ENCODE peak calls at places on chromosomes 1 and 21, in eight cellular contexts. U is kidney tubule cell; K is left ventricle myocardium superior; W is HTR-8/SVneo; C is activated naive CD4-positive, alpha-beta T cell; L is T47D; G is NCI-H1436; J is NCI-H1105. N is an unnamed sample.

GRCh38 chr1:213684454-213684853 is 303.3 kb upstream of the PROX1 start:
- DNase-seq in J (no peak), C (no peak), G (no peak), W (no peak), L (no peak), U (no peak), K (no peak), N (no peak)

GRCh38 chr1:165949335-165950130 is 122.1 kb downstream of the UCK2 start:
- DNase-seq in C (no peak), J (peak), U (peak), L (peak), W (no peak), G (no peak), K (no peak), N (no peak)

GRCh38 chr1:19682257-19682656 is 17.6 kb downstream of the HTR6 start:
- DNase-seq in K (no peak), C (no peak), G (no peak), L (no peak), J (no peak), W (no peak), U (peak), N (no peak)

GRCh38 chr1:160169553-160170399 is 18.4 kb downstream of the ATP1A4 start:
- DNase-seq in C (no peak), G (no peak), K (no peak), W (no peak), U (no peak), J (no peak), L (no peak), N (no peak)

GRCh38 chr1:222815367-222815765 is 527 bp downstream of the DISP1 start:
- DNase-seq in W (no peak), J (no peak), C (no peak), G (peak), K (no peak), L (peak), U (peak), N (no peak)

GRCh38 chr1:85894651-85895050 is 186.4 kb upstream of the ZNHIT6 start:
- DNase-seq in L (no peak), U (peak), J (peak), K (peak), W (peak), G (peak), C (no peak), N (peak)

GRCh38 chr1:211783897-211784296 is 46.7 kb downstream of the LPGAT1 start:
- DNase-seq in K (no peak), U (peak), L (no peak), J (no peak), C (no peak), W (no peak), G (no peak), N (no peak)

GRCh38 chr1:113677250-113678158 is 81.8 kb downstream of the PHTF1 start:
- DNase-seq in G (peak), K (no peak), L (peak), J (peak), W (peak), U (peak), C (no peak), N (peak)

GRCh38 chr1:196078691-196079090 is 529.5 kb downstream of the KCNT2 start:
- DNase-seq in W (no peak), L (no peak), J (no peak), K (no peak), C (no peak), U (peak), G (no peak), N (no peak)

GRCh38 chr1:217272385-217272784 is 358.5 kb downstream of the GPATCH2 start:
- DNase-seq in C (no peak), J (no peak), L (no peak), W (no peak), G (no peak), K (no peak), U (peak), N (no peak)

GRCh38 chr1:1333551-1334241 is 2.6 kb downstream of the TAS1R3 start:
- DNase-seq in K (no peak), G (no peak), C (no peak), U (no peak), J (no peak), L (no peak), W (no peak), N (no peak)

GRCh38 chr21:14949603-14950002 is 115.2 kb downstream of the NRIP1 start:
- DNase-seq in G (no peak), K (no peak), W (no peak), C (no peak), L (no peak), J (no peak), U (no peak), N (no peak)

GRCh38 chr1:14888374-14888773 is 265.2 kb upstream of the TMEM51 start:
- DNase-seq in U (no peak), C (no peak), L (no peak), J (no peak), W (no peak), G (no peak), K (no peak), N (no peak)

GRCh38 chr1:43843684-43844083 is 89.9 kb upstream of the ARTN start:
- DNase-seq in L (no peak), J (no peak), K (no peak), W (no peak), G (no peak), C (no peak), U (no peak), N (peak)

GRCh38 chr1:220908757-220909156 is 29.5 kb downstream of the HLX start:
- DNase-seq in U (peak), G (peak), J (no peak), C (no peak), L (no peak), W (peak), K (no peak), N (no peak)

GRCh38 chr1:19481826-19482398 is 3.4 kb downstream of the CAPZB start:
- DNase-seq in G (no peak), J (no peak), C (no peak), U (no peak), L (no peak), W (no peak), K (no peak), N (no peak)

GRCh38 chr1:212152308-212152693 is 116.8 kb downstream of the DTL start:
- DNase-seq in C (no peak), K (no peak), U (no peak), J (no peak), W (no peak), L (no peak), G (no peak), N (no peak)

GRCh38 chr1:28756846-28757245 is 20.1 kb downstream of the YTHDF2 start:
- DNase-seq in W (no peak), K (no peak), G (no peak), U (no peak), L (no peak), C (no peak), J (no peak), N (no peak)

GRCh38 chr1:156523801-156524480 is 23.4 kb upstream of the MEF2D start:
- DNase-seq in J (no peak), C (no peak), U (no peak), L (no peak), W (no peak), K (no peak), G (no peak), N (no peak)

GRCh38 chr1:209257021-209257420 is 326.5 kb upstream of the CAMK1G start:
- DNase-seq in G (no peak), W (no peak), J (no peak), L (no peak), U (no peak), K (no peak), C (no peak), N (no peak)

GRCh38 chr1:185108324-185108723 is 48.4 kb downstream of the TRMT1L start:
- DNase-seq in W (no peak), K (no peak), U (no peak), G (no peak), J (no peak), L (no peak), C (no peak), N (no peak)

GRCh38 chr21:34625194-34625593 is 10.3 kb upstream of the RCAN1 start:
- DNase-seq in U (no peak), K (peak), W (no peak), C (no peak), G (no peak), L (no peak), J (no peak), N (peak)

GRCh38 chr1:117015701-117016100 is 14.1 kb downstream of the CD101 start:
- DNase-seq in G (no peak), C (no peak), W (no peak), K (no peak), U (no peak), J (no peak), L (no peak), N (no peak)

GRCh38 chr1:226649780-226650179 is 89.3 kb downstream of the ITPKB start:
- DNase-seq in C (no peak), G (no peak), J (no peak), U (no peak), L (no peak), W (no peak), K (peak), N (no peak)

GRCh38 chr1:231866392-231867331 is 240.1 kb downstream of the DISC1 start:
- DNase-seq in L (peak), W (peak), G (peak), U (peak), K (peak), J (peak), C (peak), N (no peak)

GRCh38 chr1:1422465-1423244 is 1.6 kb upstream of the ANKRD65 start:
- DNase-seq in C (no peak), G (no peak), L (no peak), U (peak), K (peak), J (no peak), W (no peak), N (no peak)

GRCh38 chr1:180722586-180722985 is 90.8 kb downstream of the XPR1 start:
- DNase-seq in J (no peak), G (no peak), L (no peak), C (no peak), U (no peak), K (no peak), W (no peak), N (no peak)

GRCh38 chr1:99685516-99686180 is 39.7 kb downstream of the PALMD start:
- DNase-seq in W (peak), J (peak), K (peak), U (peak), C (no peak), L (no peak), G (peak), N (peak)

GRCh38 chr1:42186172-42186571 is 21.6 kb upstream of the GUCA2A start:
- DNase-seq in J (no peak), G (no peak), U (peak), L (no peak), W (no peak), K (no peak), C (no peak), N (no peak)

GRCh38 chr1:46638921-46639320 is 22.3 kb upstream of the MOB3C start:
- DNase-seq in G (no peak), W (no peak), K (no peak), J (no peak), L (no peak), U (no peak), C (no peak), N (peak)

GRCh38 chr21:42590431-42591131 is 62.8 kb upstream of the PDE9A start:
- DNase-seq in U (no peak), J (no peak), L (no peak), K (no peak), C (no peak), G (no peak), W (no peak), N (no peak)

GRCh38 chr1:168335500-168335899 is 54.8 kb downstream of the TBX19 start:
- DNase-seq in W (no peak), U (peak), L (no peak), J (no peak), K (no peak), G (no peak), C (no peak), N (no peak)

N was measured in NCI-H526 treated with DMSO at 0.1 percent for 48 hours.